ENCODE peak calls at places on chromosomes 2 and 18, in six cellular contexts. Z, O, J, R, M and B are unnamed samples.

GRCh38 chr18:43524260-43524659 is 247.0 kb upstream of the SYT4 start:
- DNase-seq in Z (no peak), O (no peak), J (no peak), R (no peak), M (no peak), B (no peak)

GRCh38 chr2:212489719-212490346 is 48.8 kb downstream of the ERBB4 start:
- DNase-seq in Z (no peak), O (no peak), J (no peak), R (no peak), M (no peak), B (no peak)

GRCh38 chr2:9967053-9967775 is 15.7 kb downstream of the GRHL1 start:
- DNase-seq in Z (no peak), O (no peak), J (no peak), R (no peak), M (no peak), B (no peak)

GRCh38 chr18:78238404-78239089 is 741.1 kb upstream of the SALL3 start:
- DNase-seq in Z (peak), O (no peak), J (no peak), R (no peak), M (no peak), B (no peak)

GRCh38 chr18:39959839-39960238 is 1995.2 kb upstream of the PIK3C3 start:
- DNase-seq in Z (no peak), O (no peak), J (no peak), R (no peak), M (no peak), B (no peak)

GRCh38 chr2:74250189-74250631 is 51.8 kb downstream of the MTHFD2 start:
- DNase-seq in Z (peak), O (no peak), J (peak), R (no peak), M (peak), B (peak)

GRCh38 chr2:75587954-75588587 is 27.3 kb upstream of the EVA1A start:
- DNase-seq in Z (no peak), O (no peak), J (peak), R (peak), M (no peak), B (no peak)

GRCh38 chr2:15667579-15668556 is 76.2 kb downstream of the DDX1 start:
- DNase-seq in Z (no peak), O (no peak), J (peak), R (no peak), M (no peak), B (no peak)

GRCh38 chr2:80126596-80127189 is 177.9 kb downstream of the LRRTM1 start:
- DNase-seq in Z (no peak), O (no peak), J (peak), R (peak), M (no peak), B (no peak)

GRCh38 chr2:113245276-113245711 is 33.4 kb downstream of the PAX8 start:
- DNase-seq in Z (no peak), O (no peak), J (no peak), R (no peak), M (no peak), B (no peak)

GRCh38 chr2:85712849-85713612 is 18.9 kb downstream of the GNLY start:
- DNase-seq in Z (no peak), O (no peak), J (peak), R (no peak), M (peak), B (no peak)

GRCh38 chr18:59983506-59983905 is 83.7 kb downstream of the PMAIP1 start:
- DNase-seq in Z (no peak), O (no peak), J (no peak), R (no peak), M (no peak), B (no peak)

GRCh38 chr2:207759890-207760289 is 9.8 kb downstream of the FZD5 start:
- DNase-seq in Z (no peak), O (no peak), J (no peak), R (no peak), M (no peak), B (no peak)

GRCh38 chr18:55869965-55870585 is 282.1 kb upstream of the TCF4 start:
- DNase-seq in Z (no peak), O (no peak), J (peak), R (no peak), M (no peak), B (no peak)

GRCh38 chr2:49936965-49937364 is 782.6 kb upstream of the FSHR start:
- DNase-seq in Z (peak), O (no peak), J (no peak), R (no peak), M (no peak), B (no peak)

GRCh38 chr2:216516730-216517350 is 18.2 kb downstream of the RPL37A start:
- DNase-seq in Z (no peak), O (no peak), J (peak), R (no peak), M (no peak), B (no peak)

GRCh38 chr2:26577442-26578433 is 63.4 kb downstream of the CIB4 start:
- DNase-seq in Z (peak), O (peak), J (peak), R (no peak), M (peak), B (peak)

GRCh38 chr2:46813046-46813445 is 102.6 kb downstream of the MCFD2 start:
- DNase-seq in Z (no peak), O (no peak), J (peak), R (no peak), M (peak), B (peak)

GRCh38 chr2:236205867-236206645 is 37.9 kb upstream of the GBX2 start:
- DNase-seq in Z (no peak), O (no peak), J (peak), R (no peak), M (no peak), B (no peak)

GRCh38 chr18:79382681-79383387 is 12.9 kb upstream of the NFATC1 start:
- DNase-seq in Z (peak), O (no peak), J (no peak), R (no peak), M (no peak), B (no peak)

GRCh38 chr2:45771251-45771650 is 119.8 kb downstream of the PRKCE start:
- DNase-seq in Z (peak), O (no peak), J (peak), R (no peak), M (no peak), B (peak)

GRCh38 chr18:72692086-72692485 is 147.9 kb upstream of the CBLN2 start:
- DNase-seq in Z (peak), O (no peak), J (no peak), R (no peak), M (peak), B (no peak)

GRCh38 chr18:50880108-50880465 is 1.2 kb downstream of the ME2 start:
- DNase-seq in Z (no peak), O (no peak), J (no peak), R (no peak), M (no peak), B (no peak)

GRCh38 chr2:111537078-111537620 is 346.8 kb downstream of the ANAPC1 start:
- DNase-seq in Z (no peak), O (no peak), J (no peak), R (no peak), M (no peak), B (no peak)

GRCh38 chr2:215421859-215422461 is 13.9 kb downstream of the FN1 start:
- DNase-seq in Z (no peak), O (no peak), J (peak), R (no peak), M (no peak), B (no peak)

GRCh38 chr2:55973673-55974072 is 50.1 kb upstream of the EFEMP1 start:
- DNase-seq in Z (no peak), O (no peak), J (no peak), R (no peak), M (no peak), B (no peak)

GRCh38 chr2:174903243-174903513 is 102.0 kb downstream of the CHN1 start:
- DNase-seq in Z (no peak), O (no peak), J (no peak), R (no peak), M (no peak), B (no peak)

GRCh38 chr2:226969412-226969811 is 133.6 kb downstream of the RHBDD1 start:
- DNase-seq in Z (no peak), O (no peak), J (peak), R (peak), M (no peak), B (no peak)

GRCh38 chr2:96844405-96844808 is 586 bp upstream of the ANKRD23 start:
- DNase-seq in Z (peak), O (no peak), J (no peak), R (no peak), M (no peak), B (no peak)
- TF ChIP-seq CTCF in Z (no peak), O (no peak), J (no peak), R (no peak), M (no peak), B (no peak)

GRCh38 chr18:76518543-76519155 is 23.6 kb upstream of the ZNF516 start:
- DNase-seq in Z (peak), O (no peak), J (no peak), R (no peak), M (no peak), B (peak)
- TF ChIP-seq CTCF in Z (peak), O (no peak), J (peak), R (no peak), M (no peak), B (no peak)

GRCh38 chr18:58671122-58671940 is at the start of gene MALT1:
- DNase-seq in Z (peak), O (peak), J (peak), R (no peak), M (peak), B (peak)
- TF ChIP-seq CTCF in Z (peak), O (peak), J (no peak), R (no peak), M (no peak), B (no peak)

DNA sequence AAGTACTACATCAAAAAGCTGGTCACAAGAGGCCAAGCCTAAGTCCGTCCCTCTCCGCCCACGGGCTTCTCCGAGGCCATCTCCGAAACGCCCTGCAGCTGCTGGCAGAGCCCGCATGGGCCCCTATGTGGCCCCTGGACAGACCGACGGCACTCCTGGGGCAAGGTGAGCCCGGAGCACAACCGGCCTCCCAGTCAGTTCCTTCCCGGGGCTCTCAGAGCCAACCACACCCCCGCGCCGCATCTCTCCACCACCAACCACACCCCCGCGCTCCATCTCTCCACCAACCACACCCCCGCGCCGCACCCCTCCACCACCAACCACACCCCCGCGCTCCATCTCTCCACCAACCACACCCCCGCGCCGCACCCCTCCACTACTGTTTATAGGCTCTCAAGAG is 93.5 kb downstream of the ZNF516 start:
- DNase-seq in Z (no peak), O (no peak), J (no peak), R (no peak), M (no peak), B (peak)
- TF ChIP-seq CTCF in Z (no peak), O (no peak), J (no peak), R (no peak), M (no peak), B (no peak)